ENCODE peak calls at places on chromosomes 2 and 18, in four cellular contexts. V is anterior cingulate cortex, P is fibroblast of the aortic adventitia, L is brain microvascular endothelial cell. Z is an unnamed sample.

GRCh38 chr18:24631238-24632025 is 171.0 kb downstream of the HRH4 start:
- DNase-seq in V (no peak), P (no peak), L (no peak), Z (no peak)

GRCh38 chr18:14086459-14087231 is 45.6 kb downstream of the ZNF519 start:
- DNase-seq in V (no peak), P (peak), L (peak), Z (peak)

GRCh38 chr2:237737196-237737865 is 61.2 kb upstream of the RBM44 start:
- DNase-seq in V (no peak), P (no peak), L (no peak), Z (no peak)

GRCh38 chr2:70995227-70995729 is 605 bp upstream of the TEX261 start:
- DNase-seq in V (no peak), P (peak), L (no peak), Z (peak)

GRCh38 chr2:192190474-192190873 is 4.3 kb downstream of the TMEFF2 start:
- DNase-seq in V (no peak), P (peak), L (peak), Z (peak)

GRCh38 chr2:198374375-198375072 is 570.1 kb downstream of the PLCL1 start:
- DNase-seq in V (no peak), P (peak), L (peak), Z (no peak)

GRCh38 chr2:88754585-88755305 is 63.3 kb downstream of the RPIA start:
- DNase-seq in V (no peak), P (no peak), L (no peak), Z (no peak)

GRCh38 chr2:38465789-38466127 is 88.7 kb upstream of the ATL2 start:
- DNase-seq in V (no peak), P (no peak), L (peak), Z (no peak)

GRCh38 chr2:216616083-216616678 is 17.0 kb upstream of the IGFBP2 start:
- DNase-seq in V (no peak), P (no peak), L (no peak), Z (no peak)

GRCh38 chr2:10489842-10490555 is 41.9 kb upstream of the ODC1 start:
- DNase-seq in V (no peak), P (peak), L (peak), Z (no peak)

GRCh38 chr2:27303093-27304025 is 4.9 kb downstream of the UCN start:
- DNase-seq in V (no peak), P (peak), L (peak), Z (peak)